ENCODE peak calls at places on chromosome 13, in ten cellular contexts. O, Y, T, Z, A, W, C, B, I and U are unnamed samples.

GRCh38 chr13:87669379-87669978 is 1.7 kb upstream of the SLITRK5 start:
- DNase-seq in O (no peak), Y (no peak), T (no peak), Z (no peak), A (no peak), W (no peak), C (no peak), B (no peak), I (no peak), U (peak; percentile 71)

GRCh38 chr13:71801781-71802180 is 65.2 kb downstream of the DACH1 start:
- DNase-seq in O (no peak), Y (no peak), T (no peak), Z (no peak), A (no peak), W (no peak), C (no peak), B (no peak), I (no peak), U (no peak)

GRCh38 chr13:44051923-44052322 is 172.2 kb downstream of the LACC1 start:
- DNase-seq in O (no peak), Y (no peak), T (no peak), Z (no peak), A (no peak), W (peak; percentile 40), C (no peak), B (no peak), I (no peak), U (peak; percentile 55)

GRCh38 chr13:30143671-30144400 is 163.5 kb downstream of the KATNAL1 start:
- DNase-seq in O (no peak), Y (no peak), T (no peak), Z (no peak), A (no peak), W (no peak), C (no peak), B (no peak), I (no peak), U (peak; percentile 76)

GRCh38 chr13:51816604-51817254 is 12.8 kb upstream of the DHRS12 start:
- DNase-seq in O (no peak), Y (no peak), T (no peak), Z (no peak), A (no peak), W (no peak), C (no peak), B (no peak), I (no peak), U (peak; percentile 27)

GRCh38 chr13:108961542-108962125 is 332.2 kb downstream of the MYO16 start:
- DNase-seq in O (no peak), Y (no peak), T (no peak), Z (no peak), A (no peak), W (peak; percentile 22), C (no peak), B (no peak), I (no peak), U (peak; percentile 68)

GRCh38 chr13:100039740-100040139 is 49.2 kb upstream of the PCCA start:
- DNase-seq in O (no peak), Y (no peak), T (no peak), Z (no peak), A (no peak), W (no peak), C (no peak), B (no peak), I (no peak), U (peak; percentile 47)

GRCh38 chr13:75685239-75685697 is 49.1 kb downstream of the LMO7 start:
- DNase-seq in O (no peak), Y (no peak), T (no peak), Z (no peak), A (no peak), W (peak; percentile 78), C (no peak), B (no peak), I (no peak), U (peak; percentile 89)

GRCh38 chr13:50379584-50379983 is 364.3 kb downstream of the KCNRG start:
- DNase-seq in O (no peak), Y (no peak), T (no peak), Z (no peak), A (no peak), W (no peak), C (no peak), B (no peak), I (no peak), U (no peak)

GRCh38 chr13:113121928-113122420 is 625 bp upstream of the F10 start:
- DNase-seq in O (no peak), Y (no peak), T (no peak), Z (no peak), A (no peak), W (no peak), C (no peak), B (no peak), I (peak; percentile 65), U (no peak)